ENCODE peak calls at places on chromosomes 4 and X, in four cellular contexts. K, Y, E and N are unnamed samples.

GRCh38 chrX:153592966-153593688 is 5.8 kb downstream of the CCNQ start:
- DNase-seq in K (peak; percentile 79), Y (no peak), E (no peak), N (no peak)

GRCh38 chr4:8149664-8150063 is 8.9 kb downstream of the ABLIM2 start:
- DNase-seq in E (no peak), K (no peak), Y (no peak), N (no peak)

GRCh38 chr4:148065069-148065468 is 333.2 kb downstream of the ARHGAP10 start:
- DNase-seq in K (no peak), E (no peak), Y (peak; percentile 47), N (peak; percentile 92)

GRCh38 chrX:40415675-40416074 is 165.1 kb upstream of the ATP6AP2 start:
- DNase-seq in E (peak; percentile 52), Y (no peak), K (no peak), N (no peak)

GRCh38 chr4:20359692-20360091 is 108.0 kb downstream of the SLIT2 start:
- DNase-seq in K (no peak), Y (no peak), E (no peak), N (no peak)

GRCh38 chrX:20547649-20548051 is 280.9 kb upstream of the RPS6KA3 start:
- DNase-seq in E (no peak), Y (peak; percentile 38), K (no peak), N (peak; percentile 60)

GRCh38 chr4:188414441-188414840 is 275.2 kb downstream of the TRIML1 start:
- DNase-seq in Y (no peak), K (no peak), E (no peak), N (no peak)

GRCh38 chr4:110631582-110632505 is 9.0 kb upstream of the PITX2 start:
- DNase-seq in K (no peak), E (peak; percentile 53), Y (peak; percentile 61), N (peak; percentile 97)

GRCh38 chr4:53885668-53886067 is 178.7 kb downstream of the CHIC2 start:
- DNase-seq in K (no peak), E (no peak), Y (no peak), N (no peak)

GRCh38 chr4:172202480-172203076 is 389.4 kb downstream of the GALNTL6 start:
- DNase-seq in E (no peak), K (no peak), Y (peak; percentile 25), N (peak; percentile 11)

DNA sequence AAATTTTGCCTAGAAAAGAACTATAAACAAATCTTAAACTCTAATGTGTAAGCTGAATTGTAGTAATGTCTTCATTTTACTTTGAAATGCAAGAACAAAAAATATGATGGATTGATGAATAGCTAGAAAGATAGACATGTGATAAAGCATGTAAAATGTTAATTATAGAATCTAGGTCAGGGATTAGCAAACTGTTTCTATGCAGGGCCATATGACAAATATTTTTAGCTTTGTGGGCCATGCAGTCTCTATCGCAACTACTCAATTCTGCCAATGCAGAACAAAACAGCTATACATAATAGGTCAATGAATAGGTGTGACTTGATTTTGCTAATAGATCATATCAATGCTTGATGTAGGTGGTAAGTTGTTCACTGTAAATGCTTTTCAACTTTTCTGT is 75.3 kb downstream of the TBCK start:
- DNase-seq in K (no peak), Y (no peak), E (no peak), N (no peak)
- H3K4me3 ChIP-seq in K (no peak overlapping the region), Y (no peak overlapping the region), E (no peak overlapping the region), N (no peak overlapping the region)

DNA sequence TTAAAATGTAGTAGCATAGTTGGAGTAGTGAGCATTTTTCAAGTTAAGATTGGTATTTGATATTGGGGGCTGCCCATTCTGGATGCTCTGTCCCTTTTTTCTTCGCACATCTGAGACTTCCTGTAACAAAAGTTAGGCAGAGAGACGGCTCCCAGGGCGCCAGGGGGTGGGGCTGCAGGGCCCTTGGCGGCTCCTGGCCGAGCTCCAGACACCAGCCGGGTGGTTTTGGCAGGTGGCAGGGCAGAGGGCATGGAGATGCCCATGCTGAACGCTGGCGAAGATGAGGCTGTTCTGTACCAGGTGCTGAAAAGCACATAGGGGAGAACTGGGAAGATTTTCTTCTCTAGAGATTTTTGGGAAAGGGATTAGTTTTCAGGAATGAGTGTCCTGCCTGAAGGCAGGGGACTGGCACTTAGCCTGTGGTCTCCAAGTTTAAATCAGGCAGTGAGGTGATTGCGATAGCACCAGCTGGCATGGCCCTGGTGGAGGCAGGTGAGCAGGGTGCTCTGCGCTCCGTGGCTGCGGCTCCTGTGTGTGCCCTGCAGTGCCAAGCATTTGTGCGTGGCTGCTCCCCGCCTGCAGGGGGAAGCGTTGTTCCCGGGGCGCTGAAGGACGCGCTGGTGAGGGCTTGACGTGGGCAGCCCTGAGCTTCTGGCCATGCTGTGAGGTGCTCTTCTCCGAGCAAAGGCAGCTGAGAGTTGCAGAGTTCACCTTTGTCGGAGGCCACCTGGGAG is 23.6 kb upstream of the HGFAC start:
- DNase-seq in Y (no peak), E (no peak), K (peak; percentile 28), N (no peak)
- TF ChIP-seq CTCF in Y (peak; percentile 42), E (no peak), K (no peak), N (peak; percentile 15)

GRCh38 chrX:74923942-74924448 is 1.3 kb downstream of the NEXMIF start:
- DNase-seq in Y (no peak), E (no peak), K (no peak), N (no peak)
- H3K4me3 ChIP-seq in Y (no peak overlapping the region), E (peak overlapping the region; percentile 69), K (peak overlapping the region; percentile 60), N (no peak overlapping the region)

GRCh38 chr4:30617836-30618235 is 102.3 kb upstream of the PCDH7 start:
- DNase-seq in Y (no peak), E (no peak), K (no peak), N (no peak)
- TF ChIP-seq CTCF in Y (no peak), E (no peak), K (no peak), N (no peak)

GRCh38 chr4:24915121-24915922 is 2.5 kb upstream of the CCDC149 start:
- DNase-seq in E (peak; percentile 20), K (no peak), Y (no peak), N (peak; percentile 10)

GRCh38 chr4:24912252-24913098 is at the start of gene CCDC149:
- DNase-seq in K (peak; percentile 52), Y (peak; percentile 25), E (peak; percentile 64), N (peak; percentile 58)

GRCh38 chr4:24910504-24910903 is 2.3 kb downstream of the CCDC149 start:
- DNase-seq in Y (peak; percentile 90), K (no peak), E (no peak), N (no peak)

GRCh38 chr4:24914460-24914859 is 1.6 kb upstream of the CCDC149 start:
- DNase-seq in Y (no peak), E (no peak), K (no peak), N (no peak)

DNA sequence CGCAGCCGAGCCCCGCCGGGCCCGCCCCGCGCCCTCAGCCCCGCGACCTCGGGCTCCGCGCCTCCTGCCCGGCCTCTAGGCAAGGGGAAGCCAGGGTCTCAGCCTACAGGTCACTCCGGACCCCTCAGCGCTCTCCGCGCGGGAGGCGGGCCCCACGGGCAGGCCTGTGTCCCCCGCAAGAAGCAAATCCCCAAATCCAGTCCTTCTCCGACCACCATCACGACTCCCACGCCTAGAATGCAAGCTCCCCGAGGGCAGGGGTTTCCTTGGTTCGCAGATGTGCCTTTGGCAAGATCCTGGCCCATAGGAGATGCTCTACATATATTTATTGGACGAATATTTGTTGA is 230 bp upstream of the CCDC149 start:
- DNase-seq in K (no peak), E (no peak), Y (no peak), N (no peak)
- H3K4me3 ChIP-seq in K (peak overlapping the region; percentile 77), E (peak overlapping the region; percentile 94), Y (peak overlapping the region; percentile 69), N (peak overlapping the region; percentile 60)

DNA sequence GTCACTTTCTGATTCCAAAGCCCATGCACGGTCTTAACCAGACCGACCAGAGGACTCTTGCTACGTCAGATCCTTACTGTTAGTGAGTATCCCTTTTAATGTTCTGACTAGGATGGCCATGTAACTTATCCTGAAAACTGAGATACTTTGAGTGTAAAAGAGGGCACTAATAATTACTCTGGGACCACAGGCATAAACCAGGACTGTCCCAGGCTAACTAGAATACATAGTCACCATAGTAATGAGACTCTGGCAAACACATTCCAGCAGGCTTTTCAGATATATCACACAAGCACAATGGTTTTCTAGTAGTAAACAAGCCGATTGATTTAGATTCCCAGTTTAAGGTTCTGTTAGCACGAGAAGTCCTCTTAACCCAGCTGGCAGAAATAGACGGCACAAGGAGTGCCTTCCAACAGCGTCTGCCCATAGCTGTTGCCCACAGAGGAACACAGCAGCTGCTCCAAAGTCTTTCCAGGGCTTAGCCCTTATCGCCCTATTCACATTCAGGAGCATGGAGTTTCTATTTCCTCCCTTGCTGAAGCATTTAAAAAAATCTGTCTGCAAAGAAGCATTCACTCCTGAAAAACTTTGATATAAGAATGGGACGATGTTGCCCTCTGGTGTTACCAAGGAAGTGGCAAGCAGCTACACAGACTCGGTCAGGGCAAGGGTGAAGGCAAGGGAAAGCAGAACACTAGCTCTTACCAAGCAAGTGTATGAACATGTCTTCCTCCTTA is 92.4 kb downstream of the CXCL13 start:
- DNase-seq in Y (peak; percentile 68), E (no peak), K (no peak), N (peak; percentile 83)
- TF ChIP-seq CTCF in Y (peak; percentile 82), E (no peak), K (peak; percentile 65), N (peak; percentile 67)